ENCODE peak calls at places on chromosomes 11 and 22, in nine cellular contexts. E is activated T-cell treated with anti-CD3 and anti-CD28 coated beads for 1 hour, D is AG04450, H is OCI-LY7, S is body of pancreas, B is transverse colon, X is astrocyte, C is cardiac fibroblast, K is EL. Z is an unnamed sample.

GRCh38 chr11:112731538-112731937 is 229.7 kb upstream of the NCAM1 start:
- DNase-seq in E (no peak), D (no peak), H (no peak), S (no peak), B (no peak), X (no peak), C (no peak), K (no peak), Z (no peak)

GRCh38 chr11:46565248-46565835 is 28.5 kb downstream of the AMBRA1 start:
- DNase-seq in E (no peak), D (no peak), H (no peak), S (no peak), B (no peak), X (no peak), C (peak), K (no peak), Z (no peak)

GRCh38 chr11:113675003-113675471 is 31.1 kb downstream of the TMPRSS5 start:
- DNase-seq in E (no peak), D (peak), H (no peak), S (peak), B (no peak), X (peak), C (peak), K (peak), Z (peak)

GRCh38 chr11:122201126-122201525 is 85.1 kb upstream of the BLID start:
- DNase-seq in E (no peak), D (no peak), H (no peak), S (no peak), B (no peak), X (no peak), C (no peak), K (no peak), Z (no peak)

GRCh38 chr22:40055143-40055926 is 60.6 kb downstream of the FAM83F start:
- DNase-seq in E (no peak), D (no peak), H (peak), S (no peak), B (no peak), X (no peak), C (no peak), K (no peak), Z (no peak)

GRCh38 chr11:72441647-72442267 is 7.4 kb upstream of the CLPB start:
- DNase-seq in E (no peak), D (no peak), H (no peak), S (no peak), B (no peak), X (peak), C (peak), K (peak), Z (no peak)

GRCh38 chr11:19768815-19769214 is 56.2 kb downstream of the NAV2 start:
- DNase-seq in E (no peak), D (no peak), H (no peak), S (no peak), B (no peak), X (no peak), C (no peak), K (no peak), Z (no peak)

GRCh38 chr11:12802418-12803085 is 128.3 kb downstream of the TEAD1 start:
- DNase-seq in E (no peak), D (no peak), H (no peak), S (peak), B (peak), X (peak), C (peak), K (peak), Z (no peak)

GRCh38 chr22:24807284-24807950 is 1.4 kb downstream of the SGSM1 start:
- DNase-seq in E (no peak), D (no peak), H (no peak), S (no peak), B (peak), X (no peak), C (peak), K (no peak), Z (peak)

GRCh38 chr22:36439481-36440271 is 41.8 kb downstream of the TXN2 start:
- DNase-seq in E (no peak), D (peak), H (no peak), S (peak), B (peak), X (peak), C (peak), K (peak), Z (peak)

GRCh38 chr11:57940044-57940781 is 83.5 kb upstream of the OR9Q1 start:
- DNase-seq in E (no peak), D (no peak), H (no peak), S (no peak), B (no peak), X (no peak), C (no peak), K (no peak), Z (no peak)

GRCh38 chr11:6625832-6626420 is 6.7 kb upstream of the TPP1 start:
- DNase-seq in E (no peak), D (no peak), H (no peak), S (no peak), B (no peak), X (no peak), C (no peak), K (no peak), Z (no peak)

GRCh38 chr11:71372693-71373657 is 75.2 kb downstream of the DHCR7 start:
- DNase-seq in E (no peak), D (peak), H (peak), S (no peak), B (no peak), X (no peak), C (peak), K (peak), Z (no peak)

GRCh38 chr11:129300099-129300498 is 75.5 kb upstream of the BARX2 start:
- DNase-seq in E (no peak), D (no peak), H (no peak), S (no peak), B (no peak), X (no peak), C (no peak), K (no peak), Z (no peak)

GRCh38 chr11:3341298-3341697 is 37.6 kb downstream of the ZNF195 start:
- DNase-seq in E (peak), D (no peak), H (peak), S (peak), B (peak), X (no peak), C (peak), K (peak), Z (peak)

GRCh38 chr11:75576445-75577049 is 14.5 kb downstream of the SERPINH1 start:
- DNase-seq in E (no peak), D (no peak), H (peak), S (peak), B (peak), X (peak), C (peak), K (peak), Z (peak)

GRCh38 chr11:40417627-40418026 is 1041.8 kb downstream of the LRRC4C start:
- DNase-seq in E (no peak), D (no peak), H (no peak), S (no peak), B (no peak), X (no peak), C (no peak), K (no peak), Z (no peak)

GRCh38 chr11:21866781-21867180 is 326.1 kb upstream of the ANO5 start:
- DNase-seq in E (no peak), D (no peak), H (no peak), S (no peak), B (no peak), X (no peak), C (no peak), K (no peak), Z (no peak)

GRCh38 chr22:31347251-31348008 is 1.3 kb upstream of the PATZ1 start:
- DNase-seq in E (peak), D (peak), H (peak), S (peak), B (peak), X (peak), C (peak), K (peak), Z (peak)

GRCh38 chr11:13928566-13929251 is 33.8 kb upstream of the SPON1 start:
- DNase-seq in E (no peak), D (no peak), H (peak), S (peak), B (no peak), X (peak), C (peak), K (peak), Z (no peak)

GRCh38 chr11:43404406-43404805 is 45.7 kb downstream of the TTC17 start:
- DNase-seq in E (no peak), D (no peak), H (no peak), S (no peak), B (no peak), X (no peak), C (no peak), K (no peak), Z (no peak)

GRCh38 chr22:39292561-39293074 is 26.8 kb downstream of the RPL3 start:
- DNase-seq in E (no peak), D (peak), H (no peak), S (peak), B (peak), X (peak), C (peak), K (peak), Z (peak)

GRCh38 chr22:36147196-36147788 is 13.3 kb downstream of the APOL3 start:
- DNase-seq in E (no peak), D (no peak), H (no peak), S (no peak), B (no peak), X (no peak), C (peak), K (no peak), Z (no peak)

GRCh38 chr11:65503923-65504670 is 5.3 kb downstream of the MALAT1 start:
- DNase-seq in E (no peak), D (no peak), H (no peak), S (no peak), B (no peak), X (peak), C (peak), K (peak), Z (peak)

Z was measured in endodermal cell.